ENCODE peak calls at places on chromosomes 12 and 14, in ten cellular contexts. O is left ventricle myocardium superior, B is HT1080, Q is stromal cell of bone marrow, N is SW480, K is trophoblast cell, S is HAP-1, A is left cardiac atrium, Z is right cardiac atrium, G is ELR. U is an unnamed sample.
A peak's percentile ranks its signal among the peaks of the same experiment; 100 is the strongest.

GRCh38 chr12:53696285-53696654 is 20.4 kb upstream of the ATP5MC2 start:
- DNase-seq in Q (peak; percentile 64), K (peak; percentile 87), Z (peak; percentile 44), N (peak; percentile 97), S (peak; percentile 89), A (peak; percentile 69), B (peak; percentile 72), O (no peak), G (peak; percentile 92), U (no peak)

GRCh38 chr14:42335918-42336317 is 729.2 kb downstream of the LRFN5 start:
- DNase-seq in O (no peak), A (no peak), K (no peak), B (no peak), G (no peak), S (no peak), N (no peak), Q (no peak), Z (no peak), U (no peak)

GRCh38 chr14:103058209-103059055 is 1.1 kb upstream of the CDC42BPB start:
- DNase-seq in A (no peak), G (peak; percentile 45), K (no peak), O (no peak), S (no peak), B (no peak), Z (no peak), N (no peak), Q (no peak), U (no peak)

GRCh38 chr14:77014734-77015133 is 13.8 kb downstream of the IRF2BPL start:
- DNase-seq in B (no peak), S (no peak), A (no peak), N (no peak), K (peak; percentile 32), G (no peak), O (no peak), Q (no peak), Z (no peak), U (no peak)

GRCh38 chr12:28057856-28058615 is 85.5 kb upstream of the PTHLH start:
- DNase-seq in G (peak; percentile 55), N (peak; percentile 96), K (no peak), Z (no peak), S (no peak), B (peak; percentile 16), O (no peak), Q (no peak), A (no peak), U (no peak)

GRCh38 chr14:95303552-95303951 is 16.2 kb downstream of the CLMN start:
- DNase-seq in Q (no peak), B (no peak), S (no peak), N (no peak), A (no peak), K (no peak), Z (no peak), G (no peak), O (no peak), U (no peak)

GRCh38 chr12:119118625-119119024 is 60.1 kb upstream of the HSPB8 start:
- DNase-seq in A (no peak), B (no peak), N (no peak), Q (no peak), O (no peak), G (no peak), K (no peak), Z (no peak), S (no peak), U (no peak)

GRCh38 chr12:132593938-132594358 is 16.4 kb downstream of the LRCOL1 start:
- DNase-seq in O (peak; percentile 88), A (peak; percentile 95), S (peak; percentile 97), K (peak; percentile 94), G (peak; percentile 92), N (peak; percentile 98), Q (peak; percentile 87), Z (peak; percentile 95), B (peak; percentile 67), U (no peak)

GRCh38 chr14:76755610-76756390 is 5.5 kb upstream of the VASH1 start:
- DNase-seq in G (no peak), O (no peak), B (no peak), Z (no peak), Q (no peak), S (no peak), N (no peak), K (no peak), A (no peak), U (no peak)

GRCh38 chr14:95104911-95105310 is 52.4 kb downstream of the DICER1 start:
- DNase-seq in A (no peak), K (no peak), O (no peak), S (no peak), Q (no peak), N (no peak), G (no peak), B (no peak), Z (no peak), U (no peak)

GRCh38 chr12:110065540-110065939 is 17.2 kb upstream of the C12orf76 start:
- DNase-seq in A (no peak), S (no peak), N (no peak), K (no peak), Z (no peak), Q (no peak), B (no peak), G (no peak), O (no peak), U (no peak)

GRCh38 chr12:49883065-49883464 is 20.6 kb downstream of the FAIM2 start:
- DNase-seq in A (no peak), Q (no peak), N (no peak), K (no peak), S (no peak), Z (no peak), B (no peak), G (no peak), O (no peak), U (no peak)

GRCh38 chr14:72781476-72782181 is 112.3 kb downstream of the DPF3 start:
- DNase-seq in Q (peak; percentile 15), O (no peak), G (peak; percentile 89), Z (no peak), S (no peak), B (peak; percentile 82), A (no peak), N (peak; percentile 23), K (peak; percentile 62), U (no peak)

GRCh38 chr14:57089901-57090300 is 178.8 kb downstream of the EXOC5 start:
- DNase-seq in N (no peak), B (no peak), G (no peak), A (no peak), Z (no peak), O (no peak), K (no peak), Q (no peak), S (peak; percentile 74), U (no peak)

GRCh38 chr12:80056845-80057244 is 42.5 kb upstream of the OTOGL start:
- DNase-seq in B (no peak), G (no peak), Q (no peak), K (no peak), Z (peak; percentile 42), S (no peak), N (no peak), O (no peak), A (peak; percentile 44), U (no peak)

GRCh38 chr14:69318901-69319475 is 59.0 kb downstream of the GALNT16 start:
- DNase-seq in Z (no peak), Q (no peak), A (no peak), G (no peak), B (no peak), S (no peak), N (no peak), K (no peak), O (no peak), U (no peak)

GRCh38 chr12:117192057-117192456 is 1.8 kb upstream of the FBXO21 start:
- DNase-seq in G (no peak), B (no peak), S (no peak), Q (no peak), Z (no peak), A (no peak), K (peak; percentile 80), N (peak; percentile 30), O (no peak), U (no peak)

GRCh38 chr14:71619472-71619871 is 312.8 kb upstream of the RGS6 start:
- DNase-seq in B (no peak), G (no peak), N (no peak), S (no peak), K (no peak), Q (no peak), Z (no peak), A (no peak), O (no peak), U (no peak)

U was measured in SIG-M5.